ENCODE peak calls at places on chromosomes 6 and 20, in seven cellular contexts. One of them, this sample, is unnamed.

GRCh38 chr6:128731249-128732165 is 151.4 kb upstream of the LAMA2 start:
- DNase-seq in psoas muscle: no peak
- DNase-seq in cardiac muscle cell: peak; percentile 68
- DNase-seq in left lung: no peak
- DNase-seq in transverse colon: no peak
- DNase-seq in mesothelial cell of epicardium: no peak
- DNase-seq in PC-3: peak; percentile 65
- DNase-seq in this sample: no peak

GRCh38 chr6:63792846-63793245 is 157.2 kb downstream of the PHF3 start:
- DNase-seq in cardiac muscle cell: no peak
- DNase-seq in left lung: no peak
- DNase-seq in transverse colon: no peak
- DNase-seq in mesothelial cell of epicardium: no peak
- DNase-seq in psoas muscle: no peak
- DNase-seq in PC-3: no peak
- DNase-seq in this sample: no peak

GRCh38 chr6:85685713-85686112 is 43.0 kb upstream of the SYNCRIP start:
- DNase-seq in psoas muscle: no peak
- DNase-seq in mesothelial cell of epicardium: no peak
- DNase-seq in transverse colon: no peak
- DNase-seq in PC-3: no peak
- DNase-seq in left lung: no peak
- DNase-seq in cardiac muscle cell: no peak
- DNase-seq in this sample: no peak

GRCh38 chr6:143271024-143271423 is 179.5 kb downstream of the ADAT2 start:
- DNase-seq in psoas muscle: no peak
- DNase-seq in mesothelial cell of epicardium: no peak
- DNase-seq in transverse colon: no peak
- DNase-seq in PC-3: peak; percentile 78
- DNase-seq in cardiac muscle cell: peak; percentile 81
- DNase-seq in left lung: no peak
- DNase-seq in this sample: no peak

GRCh38 chr6:57190140-57190539 is 18.0 kb downstream of the BAG2 start:
- DNase-seq in cardiac muscle cell: peak; percentile 75
- DNase-seq in left lung: no peak
- DNase-seq in PC-3: peak; percentile 45
- DNase-seq in psoas muscle: no peak
- DNase-seq in mesothelial cell of epicardium: no peak
- DNase-seq in transverse colon: no peak
- DNase-seq in this sample: no peak

GRCh38 chr6:117444600-117444999 is 18.9 kb upstream of the ROS1 start:
- DNase-seq in cardiac muscle cell: peak; percentile 76
- DNase-seq in PC-3: no peak
- DNase-seq in psoas muscle: no peak
- DNase-seq in left lung: no peak
- DNase-seq in mesothelial cell of epicardium: no peak
- DNase-seq in transverse colon: no peak
- DNase-seq in this sample: no peak

GRCh38 chr6:142433419-142433818 is 131.6 kb downstream of the ADGRG6 start:
- DNase-seq in mesothelial cell of epicardium: no peak
- DNase-seq in cardiac muscle cell: no peak
- DNase-seq in psoas muscle: no peak
- DNase-seq in PC-3: no peak
- DNase-seq in left lung: no peak
- DNase-seq in transverse colon: no peak
- DNase-seq in this sample: no peak

GRCh38 chr6:71287038-71287437 is 1.6 kb upstream of the OGFRL1 start:
- DNase-seq in PC-3: no peak
- DNase-seq in mesothelial cell of epicardium: no peak
- DNase-seq in transverse colon: peak; percentile 13
- DNase-seq in cardiac muscle cell: no peak
- DNase-seq in left lung: peak; percentile 54
- DNase-seq in psoas muscle: peak; percentile 42
- DNase-seq in this sample: peak; percentile 49

GRCh38 chr6:9205645-9206044 is 770.3 kb upstream of the SLC35B3 start:
- DNase-seq in left lung: no peak
- DNase-seq in mesothelial cell of epicardium: no peak
- DNase-seq in cardiac muscle cell: no peak
- DNase-seq in PC-3: no peak
- DNase-seq in transverse colon: no peak
- DNase-seq in psoas muscle: no peak
- DNase-seq in this sample: no peak

GRCh38 chr20:4581838-4582237 is 139.9 kb upstream of the PRND start:
- DNase-seq in mesothelial cell of epicardium: no peak
- DNase-seq in cardiac muscle cell: no peak
- DNase-seq in PC-3: no peak
- DNase-seq in left lung: no peak
- DNase-seq in psoas muscle: no peak
- DNase-seq in transverse colon: no peak
- DNase-seq in this sample: no peak

GRCh38 chr20:4585758-4586157 is 136.0 kb upstream of the PRND start:
- DNase-seq in psoas muscle: no peak
- DNase-seq in left lung: no peak
- DNase-seq in mesothelial cell of epicardium: no peak
- DNase-seq in transverse colon: no peak
- DNase-seq in PC-3: no peak
- DNase-seq in cardiac muscle cell: no peak
- DNase-seq in this sample: no peak

GRCh38 chr20:4585104-4585753 is 136.5 kb upstream of the PRND start:
- DNase-seq in cardiac muscle cell: peak; percentile 79
- DNase-seq in mesothelial cell of epicardium: no peak
- DNase-seq in transverse colon: no peak
- DNase-seq in PC-3: peak; percentile 15
- DNase-seq in psoas muscle: no peak
- DNase-seq in left lung: no peak
- DNase-seq in this sample: no peak
- TF ChIP-seq CTCF in cardiac muscle cell: no peak
- TF ChIP-seq CTCF in mesothelial cell of epicardium: no peak
- TF ChIP-seq CTCF in transverse colon: no peak
- TF ChIP-seq CTCF in PC-3: no peak
- TF ChIP-seq CTCF in psoas muscle: no peak
- TF ChIP-seq CTCF in left lung: no peak
- TF ChIP-seq CTCF in this sample: no peak

DNA sequence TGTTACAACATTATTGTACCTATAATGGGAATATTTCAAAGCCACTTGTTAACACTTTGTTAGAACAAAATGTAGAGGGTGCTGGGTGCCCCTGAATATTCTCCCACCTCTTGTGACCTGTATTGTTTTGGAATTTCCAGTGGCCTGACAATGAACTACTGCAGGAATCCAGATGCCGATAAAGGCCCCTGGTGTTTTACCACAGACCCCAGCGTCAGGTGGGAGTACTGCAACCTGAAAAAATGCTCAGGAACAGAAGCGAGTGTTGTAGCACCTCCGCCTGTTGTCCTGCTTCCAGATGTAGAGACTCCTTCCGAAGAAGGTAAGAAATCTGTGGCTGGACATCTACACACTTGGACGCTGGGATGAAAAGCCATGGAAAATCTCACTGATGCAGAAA is 28.9 kb downstream of the PLG start:
- DNase-seq in psoas muscle: no peak
- DNase-seq in mesothelial cell of epicardium: no peak
- DNase-seq in transverse colon: no peak
- DNase-seq in PC-3: peak; percentile 25
- DNase-seq in cardiac muscle cell: no peak
- DNase-seq in left lung: no peak
- DNase-seq in this sample: no peak
- TF ChIP-seq CTCF in psoas muscle: no peak
- TF ChIP-seq CTCF in mesothelial cell of epicardium: peak; percentile 62
- TF ChIP-seq CTCF in transverse colon: no peak
- TF ChIP-seq CTCF in PC-3: peak; percentile 32
- TF ChIP-seq CTCF in cardiac muscle cell: peak; percentile 9
- TF ChIP-seq CTCF in left lung: no peak
- TF ChIP-seq CTCF in this sample: no peak

DNA sequence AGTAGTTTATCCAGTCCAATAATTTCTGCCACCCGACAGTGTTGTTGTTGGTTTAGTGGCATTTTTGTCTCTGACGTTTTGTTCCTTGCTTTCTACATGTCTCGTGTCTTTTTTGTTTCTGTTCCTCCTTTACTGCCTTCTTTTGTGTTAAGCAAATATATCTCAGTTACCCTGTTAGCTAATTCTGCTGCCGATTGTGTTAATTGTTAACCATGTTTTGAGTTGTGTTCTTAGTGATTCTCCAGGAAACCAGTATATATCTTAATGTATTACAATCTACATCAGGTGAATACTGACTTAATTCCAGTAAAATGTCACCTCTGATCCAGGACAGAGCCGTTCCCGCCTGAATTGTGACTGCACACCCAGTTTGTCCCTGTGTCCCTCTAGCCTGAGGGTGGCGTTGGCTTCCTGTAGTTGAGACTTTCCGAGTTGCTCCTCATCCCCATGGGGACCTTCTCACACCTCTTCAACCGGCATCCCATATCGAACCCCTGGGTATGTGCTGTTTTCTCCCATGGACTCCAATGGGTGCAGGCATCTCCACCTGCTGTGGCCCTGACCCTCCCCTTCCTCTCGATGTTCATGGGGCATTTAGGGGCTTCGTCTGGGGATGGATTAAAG is 35.8 kb upstream of the BHLHE23 start:
- DNase-seq in psoas muscle: peak; percentile 1
- DNase-seq in transverse colon: no peak
- DNase-seq in cardiac muscle cell: no peak
- DNase-seq in left lung: no peak
- DNase-seq in mesothelial cell of epicardium: no peak
- DNase-seq in PC-3: no peak
- DNase-seq in this sample: no peak
- TF ChIP-seq CTCF in psoas muscle: no peak
- TF ChIP-seq CTCF in transverse colon: no peak
- TF ChIP-seq CTCF in cardiac muscle cell: no peak
- TF ChIP-seq CTCF in left lung: no peak
- TF ChIP-seq CTCF in mesothelial cell of epicardium: no peak
- TF ChIP-seq CTCF in PC-3: no peak
- TF ChIP-seq CTCF in this sample: no peak

GRCh38 chr6:161422710-161423109 is 148.8 kb upstream of the AGPAT4 start:
- DNase-seq in PC-3: peak; percentile 64
- DNase-seq in cardiac muscle cell: no peak
- DNase-seq in mesothelial cell of epicardium: no peak
- DNase-seq in left lung: no peak
- DNase-seq in transverse colon: no peak
- DNase-seq in psoas muscle: no peak
- DNase-seq in this sample: no peak

GRCh38 chr6:161417712-161418457 is 144.0 kb upstream of the AGPAT4 start:
- DNase-seq in psoas muscle: peak; percentile 69
- DNase-seq in mesothelial cell of epicardium: no peak
- DNase-seq in PC-3: peak; percentile 4
- DNase-seq in left lung: no peak
- DNase-seq in cardiac muscle cell: peak; percentile 97
- DNase-seq in transverse colon: no peak
- DNase-seq in this sample: no peak

GRCh38 chr6:161414800-161415199 is 140.9 kb upstream of the AGPAT4 start:
- DNase-seq in mesothelial cell of epicardium: no peak
- DNase-seq in left lung: no peak
- DNase-seq in psoas muscle: no peak
- DNase-seq in PC-3: no peak
- DNase-seq in transverse colon: no peak
- DNase-seq in cardiac muscle cell: no peak
- DNase-seq in this sample: no peak

GRCh38 chr6:161415302-161415855 is 141.5 kb upstream of the AGPAT4 start:
- DNase-seq in psoas muscle: no peak
- DNase-seq in left lung: no peak
- DNase-seq in PC-3: no peak
- DNase-seq in transverse colon: no peak
- DNase-seq in mesothelial cell of epicardium: no peak
- DNase-seq in cardiac muscle cell: peak; percentile 34
- DNase-seq in this sample: no peak

GRCh38 chr6:161418458-161418945 is 144.6 kb upstream of the AGPAT4 start:
- DNase-seq in psoas muscle: no peak
- DNase-seq in PC-3: peak; percentile 83
- DNase-seq in mesothelial cell of epicardium: peak; percentile 48
- DNase-seq in left lung: no peak
- DNase-seq in cardiac muscle cell: peak; percentile 94
- DNase-seq in transverse colon: peak; percentile 12
- DNase-seq in this sample: no peak
- TF ChIP-seq CTCF in psoas muscle: peak; percentile 78
- TF ChIP-seq CTCF in PC-3: peak; percentile 76
- TF ChIP-seq CTCF in mesothelial cell of epicardium: peak; percentile 83
- TF ChIP-seq CTCF in left lung: peak; percentile 43
- TF ChIP-seq CTCF in cardiac muscle cell: peak; percentile 70
- TF ChIP-seq CTCF in transverse colon: peak; percentile 56
- TF ChIP-seq CTCF in this sample: peak; percentile 68

GRCh38 chr20:14384820-14385740 is 47.7 kb upstream of the FLRT3 start:
- DNase-seq in psoas muscle: no peak
- DNase-seq in mesothelial cell of epicardium: no peak
- DNase-seq in PC-3: no peak
- DNase-seq in left lung: no peak
- DNase-seq in transverse colon: no peak
- DNase-seq in cardiac muscle cell: no peak
- DNase-seq in this sample: no peak
- TF ChIP-seq CTCF in psoas muscle: no peak
- TF ChIP-seq CTCF in mesothelial cell of epicardium: no peak
- TF ChIP-seq CTCF in PC-3: no peak
- TF ChIP-seq CTCF in left lung: no peak
- TF ChIP-seq CTCF in transverse colon: no peak
- TF ChIP-seq CTCF in cardiac muscle cell: no peak
- TF ChIP-seq CTCF in this sample: no peak

GRCh38 chr6:127641905-127642304 is 64.9 kb downstream of the C6orf58 start:
- DNase-seq in transverse colon: no peak
- DNase-seq in left lung: no peak
- DNase-seq in PC-3: peak; percentile 64
- DNase-seq in cardiac muscle cell: peak; percentile 51
- DNase-seq in mesothelial cell of epicardium: no peak
- DNase-seq in psoas muscle: no peak
- DNase-seq in this sample: no peak
- TF ChIP-seq CTCF in transverse colon: peak; percentile 44
- TF ChIP-seq CTCF in left lung: no peak
- TF ChIP-seq CTCF in PC-3: peak; percentile 62
- TF ChIP-seq CTCF in cardiac muscle cell: peak; percentile 80
- TF ChIP-seq CTCF in mesothelial cell of epicardium: peak; percentile 45
- TF ChIP-seq CTCF in psoas muscle: peak; percentile 46
- TF ChIP-seq CTCF in this sample: peak; percentile 34

DNA sequence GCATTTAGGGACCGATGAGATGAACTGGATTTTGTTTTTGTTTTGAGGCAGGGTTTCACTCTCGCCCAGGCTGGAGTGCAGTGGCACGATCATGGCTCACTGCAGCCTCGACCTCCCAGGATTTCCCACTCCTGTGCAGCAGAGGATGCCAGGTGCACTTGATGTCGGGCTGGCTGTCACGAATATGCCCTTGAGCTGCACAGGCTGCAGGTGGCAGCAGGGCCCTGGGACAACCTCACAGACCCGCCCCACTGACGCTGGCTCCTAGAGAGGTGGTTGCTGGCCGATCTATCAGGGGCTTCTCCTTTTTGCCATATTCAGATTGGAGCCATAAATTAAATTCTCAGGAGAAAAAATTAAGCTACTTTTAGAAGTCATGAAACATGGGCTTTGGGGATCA is 32.2 kb downstream of the NQO2 start:
- DNase-seq in transverse colon: no peak
- DNase-seq in PC-3: no peak
- DNase-seq in psoas muscle: no peak
- DNase-seq in left lung: peak; percentile 80
- DNase-seq in mesothelial cell of epicardium: no peak
- DNase-seq in cardiac muscle cell: no peak
- DNase-seq in this sample: no peak
- TF ChIP-seq CTCF in transverse colon: no peak
- TF ChIP-seq CTCF in PC-3: no peak
- TF ChIP-seq CTCF in psoas muscle: no peak
- TF ChIP-seq CTCF in left lung: no peak
- TF ChIP-seq CTCF in mesothelial cell of epicardium: no peak
- TF ChIP-seq CTCF in cardiac muscle cell: no peak
- TF ChIP-seq CTCF in this sample: no peak

DNA sequence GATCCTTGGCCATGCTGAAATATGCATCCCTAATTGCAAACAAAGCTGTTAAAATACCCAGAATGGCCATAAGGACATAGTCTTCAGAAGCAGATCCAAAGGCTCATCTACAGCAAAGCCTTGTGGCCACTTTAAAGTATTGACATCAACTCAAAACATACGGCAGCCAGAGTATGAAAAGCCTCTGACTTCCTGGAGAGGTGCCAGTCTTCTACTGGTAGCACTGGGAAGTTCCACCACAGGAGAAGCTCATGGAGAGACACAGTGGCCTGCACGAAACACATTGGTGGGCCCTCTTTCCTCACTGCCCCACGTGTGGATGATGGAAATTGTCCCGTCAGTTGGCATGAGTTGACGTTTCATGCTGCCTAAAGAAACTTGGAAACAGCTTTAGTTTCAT is 202.6 kb upstream of the HEY2 start:
- DNase-seq in psoas muscle: no peak
- DNase-seq in mesothelial cell of epicardium: no peak
- DNase-seq in PC-3: peak; percentile 14
- DNase-seq in left lung: no peak
- DNase-seq in transverse colon: no peak
- DNase-seq in cardiac muscle cell: peak; percentile 17
- DNase-seq in this sample: no peak
- TF ChIP-seq CTCF in psoas muscle: peak; percentile 15
- TF ChIP-seq CTCF in mesothelial cell of epicardium: no peak
- TF ChIP-seq CTCF in PC-3: no peak
- TF ChIP-seq CTCF in left lung: no peak
- TF ChIP-seq CTCF in transverse colon: no peak
- TF ChIP-seq CTCF in cardiac muscle cell: no peak
- TF ChIP-seq CTCF in this sample: no peak

This sample was measured in CD14-positive monocyte.